ENCODE peak calls at places on chromosomes 1 and 21, in seven cellular contexts. R, N, I, F, L, Q and B are unnamed samples.

GRCh38 chr1:33358771-33359503 is 38.0 kb upstream of the A3GALT2 start:
- DNase-seq in Q (no peak), F (no peak), R (no peak), I (no peak), L (no peak), N (no peak), B (no peak)

GRCh38 chr1:208149776-208150514 is 94.2 kb downstream of the PLXNA2 start:
- DNase-seq in L (no peak), F (no peak), Q (no peak), R (no peak), I (no peak), N (no peak), B (no peak)

GRCh38 chr1:20318971-20319370 is 28.3 kb downstream of the VWA5B1 start:
- DNase-seq in L (no peak), R (no peak), F (no peak), N (no peak), I (no peak), Q (no peak), B (no peak)

GRCh38 chr1:247448107-247448778 is 9.7 kb downstream of the OR2B11 start:
- DNase-seq in I (peak; percentile 25), L (no peak), R (peak; percentile 53), Q (no peak), F (peak; percentile 22), N (no peak), B (no peak)

GRCh38 chr1:238399558-238399957 is 508.8 kb upstream of the ZP4 start:
- DNase-seq in L (no peak), R (no peak), I (no peak), N (no peak), F (no peak), Q (no peak), B (no peak)

GRCh38 chr21:42193131-42193671 is 25.7 kb upstream of the ABCG1 start:
- DNase-seq in F (peak; percentile 49), L (peak; percentile 83), N (no peak), Q (peak; percentile 87), I (peak; percentile 50), R (no peak), B (peak; percentile 26)

GRCh38 chr1:91559838-91560514 is 59.3 kb downstream of the CDC7 start:
- DNase-seq in Q (no peak), I (no peak), N (no peak), L (no peak), R (no peak), F (no peak), B (no peak)

GRCh38 chr1:174996474-174996873 is 3.3 kb upstream of the CACYBP start:
- DNase-seq in Q (no peak), F (no peak), R (no peak), N (no peak), I (no peak), L (no peak), B (no peak)

GRCh38 chr21:46205766-46206162 is 21.5 kb upstream of the SPATC1L start:
- DNase-seq in L (no peak), Q (no peak), I (no peak), N (no peak), R (no peak), F (no peak), B (no peak)

GRCh38 chr1:223022641-223023473 is 120.2 kb downstream of the TLR5 start:
- DNase-seq in N (no peak), Q (no peak), L (no peak), I (no peak), R (peak; percentile 37), F (no peak), B (no peak)

GRCh38 chr1:207711285-207711684 is 40.6 kb upstream of the CD46 start:
- DNase-seq in I (no peak), Q (no peak), R (no peak), N (no peak), L (no peak), F (no peak), B (no peak)

GRCh38 chr21:32993894-32994293 is 31.8 kb upstream of the OLIG2 start:
- DNase-seq in L (no peak), R (no peak), Q (no peak), F (no peak), N (no peak), I (no peak), B (no peak)

GRCh38 chr1:28954126-28954525 is 39.8 kb downstream of the EPB41 start:
- DNase-seq in I (no peak), N (no peak), L (no peak), R (no peak), F (no peak), Q (no peak), B (no peak)

GRCh38 chr1:157104598-157105293 is 5.1 kb upstream of the ETV3L start:
- DNase-seq in Q (no peak), R (no peak), L (no peak), F (no peak), N (no peak), I (no peak), B (no peak)

GRCh38 chr1:211468595-211468994 is 23.4 kb downstream of the RD3 start:
- DNase-seq in F (no peak), Q (no peak), L (no peak), I (no peak), N (no peak), R (no peak), B (no peak)

GRCh38 chr21:16891821-16892220 is 621.0 kb upstream of the CXADR start:
- DNase-seq in I (no peak), R (no peak), L (no peak), N (peak; percentile 14), Q (no peak), F (no peak), B (no peak)

GRCh38 chr1:24413350-24414163 is at the start of gene STPG1:
- DNase-seq in N (peak; percentile 64), F (peak; percentile 39), L (peak; percentile 89), I (peak; percentile 78), R (peak; percentile 81), Q (peak; percentile 78), B (peak; percentile 84)

GRCh38 chr1:159250817-159251216 is 46.1 kb downstream of the ACKR1 start:
- DNase-seq in R (no peak), F (no peak), N (no peak), L (no peak), Q (no peak), I (no peak), B (no peak)

GRCh38 chr1:210232524-210233215 is at the start of gene SERTAD4:
- DNase-seq in I (no peak), R (peak; percentile 75), F (no peak), L (no peak), Q (no peak), N (peak; percentile 20), B (no peak)

GRCh38 chr1:65440915-65441314 is 20.4 kb downstream of the LEPR start:
- DNase-seq in L (no peak), F (no peak), Q (no peak), N (no peak), R (no peak), I (no peak), B (no peak)

GRCh38 chr21:38171723-38172344 is 85.0 kb upstream of the KCNJ15 start:
- DNase-seq in I (no peak), R (no peak), Q (no peak), N (no peak), L (no peak), F (no peak), B (no peak)

GRCh38 chr1:53349369-53349705 is 21.5 kb upstream of the LRP8 start:
- DNase-seq in Q (no peak), F (no peak), I (no peak), L (peak; percentile 33), N (no peak), R (peak; percentile 26), B (no peak)

GRCh38 chr1:244060117-244060516 is 9.0 kb downstream of the ZBTB18 start:
- DNase-seq in Q (no peak), I (no peak), F (no peak), N (no peak), R (no peak), L (no peak), B (no peak)

GRCh38 chr1:41498809-41499208 is 14.3 kb upstream of the EDN2 start:
- DNase-seq in R (no peak), I (no peak), F (no peak), L (no peak), N (no peak), Q (no peak), B (no peak)

GRCh38 chr1:233668725-233669294 is 54.9 kb downstream of the KCNK1 start:
- DNase-seq in Q (peak; percentile 4), I (no peak), R (no peak), F (no peak), N (no peak), L (no peak), B (no peak)

GRCh38 chr1:16195518-16195905 is 16.9 kb downstream of the ARHGEF19 start:
- DNase-seq in N (no peak), R (no peak), I (no peak), F (no peak), L (no peak), Q (no peak), B (no peak)

GRCh38 chr1:230744382-230744781 is 2.8 kb upstream of the CAPN9 start:
- DNase-seq in N (no peak), Q (no peak), L (no peak), F (no peak), R (no peak), I (no peak), B (no peak)

GRCh38 chr21:42346866-42347600 is 3.8 kb downstream of the TFF2 start:
- DNase-seq in Q (no peak), R (peak; percentile 14), N (no peak), L (peak; percentile 34), F (no peak), I (no peak), B (no peak)

GRCh38 chr1:71745326-71745725 is 537.0 kb downstream of the NEGR1 start:
- DNase-seq in I (no peak), N (no peak), L (no peak), Q (no peak), F (no peak), R (no peak), B (no peak)

GRCh38 chr21:25329227-25329626 is 278.1 kb downstream of the MRPL39 start:
- DNase-seq in Q (no peak), R (no peak), N (no peak), F (no peak), L (no peak), I (no peak), B (no peak)

GRCh38 chr1:32716312-32717126 is 13.9 kb upstream of the SYNC start:
- DNase-seq in R (peak; percentile 81), Q (peak; percentile 83), L (peak; percentile 79), F (peak; percentile 10), I (peak; percentile 45), N (no peak), B (no peak)

GRCh38 chr1:3543076-3544049 is 67.9 kb downstream of the MEGF6 start:
- DNase-seq in F (no peak), N (peak; percentile 71), Q (no peak), I (no peak), L (no peak), R (no peak), B (no peak)

GRCh38 chr1:241048558-241048957 is 308.4 kb downstream of the RGS7 start:
- DNase-seq in L (no peak), Q (no peak), I (no peak), F (no peak), R (no peak), N (no peak), B (no peak)

GRCh38 chr1:6521502-6521901 is 30.0 kb upstream of the PLEKHG5 start:
- DNase-seq in F (no peak), I (no peak), N (no peak), R (no peak), L (no peak), Q (no peak), B (no peak)

GRCh38 chr1:113488576-113489177 is 98.4 kb downstream of the MAGI3 start:
- DNase-seq in R (no peak), I (no peak), L (no peak), F (no peak), Q (no peak), N (no peak), B (no peak)